ENCODE peak calls at places on chromosomes 3 and 15, in ten cellular contexts. B, W, K, E, C, F, R, O, X and A are unnamed samples.

GRCh38 chr15:62492900-62493299 is 327.8 kb upstream of the C2CD4B start:
- DNase-seq in K (no peak), O (no peak), E (no peak), W (no peak), C (no peak), B (no peak), F (no peak), X (no peak), R (no peak), A (no peak)

GRCh38 chr3:195438371-195438770 is 4.4 kb downstream of the ACAP2 start:
- DNase-seq in E (no peak), O (no peak), B (no peak), K (no peak), X (no peak), W (no peak), F (no peak), C (no peak), R (no peak), A (no peak)

GRCh38 chr15:95684693-95685115 is 645.8 kb upstream of the NR2F2 start:
- DNase-seq in F (no peak), E (peak; percentile 48), O (peak; percentile 23), C (peak; percentile 80), W (no peak), X (no peak), B (no peak), R (no peak), K (no peak), A (peak; percentile 59)

GRCh38 chr3:9028134-9028533 is 64.9 kb upstream of the RAD18 start:
- DNase-seq in X (no peak), C (peak; percentile 10), K (no peak), W (no peak), F (no peak), E (peak; percentile 43), B (no peak), R (peak; percentile 20), O (no peak), A (peak; percentile 75)

GRCh38 chr15:89825264-89825940 is 10.8 kb upstream of the ANPEP start:
- DNase-seq in R (no peak), E (no peak), O (no peak), F (no peak), B (no peak), X (no peak), C (no peak), W (no peak), K (no peak), A (no peak)

GRCh38 chr3:72444642-72445223 is 403.5 kb downstream of the SHQ1 start:
- DNase-seq in F (no peak), E (no peak), X (no peak), R (no peak), W (no peak), O (no peak), K (peak; percentile 34), B (no peak), C (no peak), A (peak; percentile 3)

GRCh38 chr15:73602444-73602843 is 30.7 kb downstream of the NPTN start:
- DNase-seq in C (no peak), B (no peak), W (peak; percentile 9), F (no peak), X (no peak), E (no peak), R (no peak), O (no peak), K (no peak), A (no peak)

GRCh38 chr3:155919728-155920127 is 49.3 kb downstream of the GMPS start:
- DNase-seq in O (no peak), B (no peak), X (no peak), R (no peak), C (no peak), W (no peak), E (no peak), K (no peak), F (no peak), A (no peak)

GRCh38 chr3:62940763-62941632 is 65.8 kb upstream of the CADPS start:
- DNase-seq in O (no peak), X (no peak), E (no peak), C (no peak), R (no peak), B (no peak), F (no peak), W (no peak), K (no peak), A (peak; percentile 39)

GRCh38 chr3:18122264-18122663 is 302.9 kb downstream of the SATB1 start:
- DNase-seq in K (no peak), X (no peak), E (no peak), W (no peak), R (no peak), C (no peak), F (no peak), O (no peak), B (no peak), A (no peak)

GRCh38 chr3:46565607-46566039 is 479 bp downstream of the LRRC2 start:
- DNase-seq in W (no peak), B (no peak), F (no peak), K (no peak), E (peak; percentile 25), X (no peak), R (no peak), O (no peak), C (no peak), A (no peak)

GRCh38 chr3:128343287-128344045 is 123.2 kb downstream of the DNAJB8 start:
- DNase-seq in C (no peak), F (no peak), K (no peak), W (no peak), B (peak; percentile 31), E (peak; percentile 26), X (no peak), R (peak; percentile 68), O (peak; percentile 20), A (peak; percentile 86)

GRCh38 chr3:41690766-41691563 is 270.9 kb downstream of the ULK4 start:
- DNase-seq in B (no peak), R (no peak), F (no peak), K (no peak), W (peak; percentile 30), X (no peak), O (no peak), E (no peak), C (no peak), A (peak; percentile 42)

GRCh38 chr3:170714151-170714550 is 128.3 kb upstream of the SLC7A14 start:
- DNase-seq in X (no peak), B (no peak), W (no peak), R (no peak), K (no peak), O (no peak), F (no peak), E (no peak), C (peak; percentile 88), A (peak; percentile 48)

GRCh38 chr3:43995929-43996378 is 245.7 kb upstream of the TOPAZ1 start:
- DNase-seq in O (no peak), F (no peak), W (no peak), C (no peak), X (no peak), B (peak; percentile 13), E (no peak), K (no peak), R (no peak), A (no peak)

GRCh38 chr3:197478746-197479668 is 76.8 kb downstream of the BDH1 start:
- DNase-seq in B (no peak), K (no peak), E (no peak), R (peak; percentile 17), W (no peak), C (peak; percentile 63), F (no peak), O (no peak), X (no peak), A (peak; percentile 81)

GRCh38 chr3:55013145-55013544 is 85.3 kb upstream of the LRTM1 start:
- DNase-seq in W (no peak), R (peak; percentile 59), X (no peak), B (no peak), K (no peak), O (peak; percentile 2), F (no peak), C (peak; percentile 33), E (peak; percentile 44), A (no peak)

GRCh38 chr3:14331273-14331672 is 71.1 kb upstream of the SLC6A6 start:
- DNase-seq in F (no peak), E (no peak), B (no peak), K (no peak), R (no peak), C (no peak), X (no peak), W (no peak), O (no peak), A (no peak)

GRCh38 chr3:169812124-169812843 is 386 bp upstream of the LRRIQ4 start:
- DNase-seq in C (peak; percentile 54), F (peak; percentile 60), W (no peak), B (peak; percentile 47), K (peak; percentile 45), E (peak; percentile 82), R (peak; percentile 78), X (peak; percentile 16), O (no peak), A (no peak)

GRCh38 chr15:68833734-68834334 is 13.1 kb upstream of the ANP32A start:
- DNase-seq in K (peak; percentile 23), X (no peak), B (no peak), E (no peak), R (no peak), C (no peak), O (no peak), F (no peak), W (peak; percentile 97), A (no peak)

GRCh38 chr3:58272891-58273290 is 33.2 kb upstream of the RPP14 start:
- DNase-seq in B (no peak), E (no peak), F (no peak), R (no peak), X (no peak), K (no peak), W (no peak), C (no peak), O (no peak), A (no peak)

GRCh38 chr3:151393961-151394360 is 9.4 kb upstream of the P2RY12 start:
- DNase-seq in B (no peak), X (no peak), R (no peak), C (no peak), O (no peak), E (no peak), F (no peak), W (no peak), K (no peak), A (no peak)

GRCh38 chr3:189572249-189572648 is 58.9 kb upstream of the TP63 start:
- DNase-seq in E (no peak), B (no peak), F (no peak), C (no peak), O (peak; percentile 5), X (no peak), W (no peak), R (no peak), K (no peak), A (no peak)

GRCh38 chr3:49339593-49339946 is 283 bp downstream of the USP4 start:
- DNase-seq in K (no peak), B (peak; percentile 56), O (no peak), W (no peak), F (peak; percentile 34), X (peak; percentile 13), C (no peak), R (no peak), E (no peak), A (no peak)

GRCh38 chr3:72332036-72332435 is 516.2 kb downstream of the SHQ1 start:
- DNase-seq in K (no peak), R (no peak), C (no peak), W (no peak), X (no peak), B (no peak), E (no peak), O (no peak), F (no peak), A (no peak)

GRCh38 chr3:9078561-9079240 is 115.4 kb upstream of the RAD18 start:
- DNase-seq in K (no peak), C (no peak), R (no peak), X (no peak), W (no peak), B (no peak), E (no peak), F (no peak), O (peak; percentile 21), A (no peak)

GRCh38 chr3:126763035-126763434 is 59.0 kb downstream of the CHCHD6 start:
- DNase-seq in C (no peak), K (no peak), R (no peak), X (no peak), O (no peak), F (no peak), E (no peak), B (no peak), W (no peak), A (no peak)

GRCh38 chr3:11273945-11274344 is 1.7 kb downstream of the ATG7 start:
- DNase-seq in E (no peak), X (no peak), K (no peak), C (no peak), B (no peak), R (no peak), W (no peak), F (no peak), O (no peak), A (no peak)